ENCODE peak calls at places on chromosomes 4 and X, in nine cellular contexts. V is cardiac muscle cell; E is HCT116; N is fibroblast of pulmonary artery; L is psoas muscle; Y is CD4-positive, alpha-beta T cell; K is foreskin fibroblast; R is nephron progenitor cell; T is lower leg skin. D is an unnamed sample.

GRCh38 chrX:107684956-107685385 is 56.7 kb downstream of the PRPS1 start:
- DNase-seq in V (peak), E (no peak), N (peak), L (peak), Y (no peak), K (peak), R (no peak), T (peak), D (no peak)

GRCh38 chr4:145098675-145099037 is 545 bp downstream of the ABCE1 start:
- DNase-seq in V (peak), E (peak), N (peak), L (no peak), Y (no peak), K (peak), R (no peak), T (peak), D (no peak)

GRCh38 chrX:18895157-18895952 is 88.6 kb downstream of the PHKA2 start:
- DNase-seq in V (peak), E (no peak), N (peak), L (peak), Y (no peak), K (peak), R (no peak), T (no peak), D (no peak)

GRCh38 chr4:100581337-100581736 is 63.5 kb upstream of the EMCN start:
- DNase-seq in V (no peak), E (peak), N (peak), L (peak), Y (no peak), K (peak), R (no peak), T (peak), D (no peak)

GRCh38 chr4:7610841-7611240 is 176.1 kb upstream of the PSAPL1 start:
- DNase-seq in V (no peak), E (no peak), N (no peak), L (no peak), Y (no peak), K (no peak), R (no peak), T (no peak), D (no peak)

GRCh38 chr4:89640620-89641366 is 196.2 kb downstream of the SNCA start:
- DNase-seq in V (peak), E (peak), N (peak), L (no peak), Y (no peak), K (peak), R (peak), T (no peak), D (no peak)

GRCh38 chr4:121182296-121182695 is 18.2 kb upstream of the TNIP3 start:
- DNase-seq in V (peak), E (no peak), N (peak), L (no peak), Y (no peak), K (peak), R (no peak), T (no peak), D (no peak)

GRCh38 chr4:186201535-186202230 is 10.3 kb downstream of the CYP4V2 start:
- DNase-seq in V (peak), E (peak), N (peak), L (no peak), Y (peak), K (peak), R (peak), T (no peak), D (peak)

GRCh38 chr4:173242466-173243250 is 74.0 kb downstream of the GALNT7 start:
- DNase-seq in V (no peak), E (no peak), N (no peak), L (no peak), Y (no peak), K (peak), R (no peak), T (no peak), D (no peak)

GRCh38 chr4:40275065-40275464 is 60.1 kb upstream of the CHRNA9 start:
- DNase-seq in V (no peak), E (no peak), N (no peak), L (no peak), Y (no peak), K (no peak), R (no peak), T (no peak), D (no peak)

GRCh38 chrX:109638158-109638557 is 13.2 kb upstream of the KCNE5 start:
- DNase-seq in V (no peak), E (no peak), N (no peak), L (no peak), Y (no peak), K (no peak), R (no peak), T (no peak), D (no peak)

GRCh38 chrX:134840370-134840769 is 150.4 kb upstream of the SMIM10 start:
- DNase-seq in V (no peak), E (no peak), N (no peak), L (no peak), Y (no peak), K (no peak), R (no peak), T (no peak), D (no peak)

GRCh38 chr4:72397314-72397713 is 171.7 kb downstream of the ADAMTS3 start:
- DNase-seq in V (peak), E (no peak), N (peak), L (no peak), Y (no peak), K (no peak), R (no peak), T (no peak), D (no peak)

GRCh38 chr4:145679991-145680455 is at the start of gene C4orf51:
- DNase-seq in V (peak), E (no peak), N (peak), L (no peak), Y (no peak), K (peak), R (no peak), T (no peak), D (no peak)

GRCh38 chrX:110359273-110359672 is 625 bp downstream of the RTL9 start:
- DNase-seq in V (peak), E (no peak), N (no peak), L (no peak), Y (no peak), K (peak), R (no peak), T (no peak), D (no peak)

GRCh38 chr4:42555828-42556227 is 101.1 kb downstream of the ATP8A1 start:
- DNase-seq in V (peak), E (no peak), N (peak), L (no peak), Y (no peak), K (peak), R (no peak), T (no peak), D (no peak)

GRCh38 chrX:71867680-71868079 is 43.0 kb upstream of the NHSL2 start:
- DNase-seq in V (no peak), E (no peak), N (no peak), L (no peak), Y (no peak), K (no peak), R (no peak), T (no peak), D (no peak)

GRCh38 chrX:46805270-46805669 is 31.6 kb upstream of the RP2 start:
- DNase-seq in V (no peak), E (no peak), N (no peak), L (no peak), Y (no peak), K (no peak), R (no peak), T (no peak), D (no peak)

GRCh38 chr4:181688416-181688815 is 554.8 kb upstream of the TENM3 start:
- DNase-seq in V (peak), E (no peak), N (no peak), L (no peak), Y (no peak), K (peak), R (no peak), T (no peak), D (no peak)

GRCh38 chr4:181693517-181693916 is 549.7 kb upstream of the TENM3 start:
- DNase-seq in V (no peak), E (no peak), N (no peak), L (no peak), Y (no peak), K (no peak), R (no peak), T (no peak), D (no peak)

GRCh38 chr4:181688886-181689285 is 554.3 kb upstream of the TENM3 start:
- DNase-seq in V (peak), E (no peak), N (no peak), L (no peak), Y (no peak), K (no peak), R (no peak), T (no peak), D (no peak)

GRCh38 chr4:181692965-181693364 is 550.2 kb upstream of the TENM3 start:
- DNase-seq in V (no peak), E (no peak), N (no peak), L (no peak), Y (no peak), K (no peak), R (no peak), T (no peak), D (no peak)

GRCh38 chr4:181690498-181690897 is 552.7 kb upstream of the TENM3 start:
- DNase-seq in V (no peak), E (no peak), N (no peak), L (no peak), Y (no peak), K (no peak), R (no peak), T (no peak), D (no peak)
- TF ChIP-seq CTCF in V (no peak), E (no peak), N (no peak), L (no peak), Y (no peak), K (no peak), R (no peak), T (no peak), D (no peak)

GRCh38 chr4:110347805-110348204 is 128.2 kb upstream of the ENPEP start:
- DNase-seq in V (no peak), E (no peak), N (no peak), L (no peak), Y (no peak), K (no peak), R (no peak), T (no peak), D (no peak)

GRCh38 chr4:110348711-110349383 is 127.1 kb upstream of the ENPEP start:
- DNase-seq in V (no peak), E (no peak), N (no peak), L (no peak), Y (no peak), K (no peak), R (no peak), T (no peak), D (no peak)

GRCh38 chr4:110344165-110344564 is 131.8 kb upstream of the ENPEP start:
- DNase-seq in V (peak), E (peak), N (peak), L (no peak), Y (no peak), K (peak), R (no peak), T (no peak), D (no peak)
- TF ChIP-seq CTCF in V (peak), E (peak), N (peak), L (peak), Y (no peak), K (peak), R (peak), T (no peak), D (no peak)

DNA sequence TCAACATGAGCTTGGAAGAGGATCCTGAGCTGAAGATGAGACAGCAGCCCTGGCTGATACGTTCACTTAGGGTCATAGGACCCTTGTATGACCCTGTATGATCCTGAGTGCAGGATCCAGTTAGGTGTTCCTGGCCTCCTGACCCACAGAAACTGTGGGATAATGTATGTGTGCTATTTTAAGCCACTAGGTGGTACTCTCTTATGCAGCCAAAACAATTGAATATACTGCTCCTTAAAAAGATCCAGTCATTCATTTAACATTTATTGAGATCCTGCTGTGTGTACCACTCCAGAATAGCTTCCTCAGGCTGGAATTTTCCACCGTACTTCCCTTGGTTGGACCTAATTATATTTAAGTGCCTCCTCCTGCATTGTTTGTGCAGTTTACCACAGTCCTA is 167.1 kb downstream of the AMELX start:
- DNase-seq in V (no peak), E (no peak), N (no peak), L (no peak), Y (no peak), K (no peak), R (no peak), T (no peak), D (no peak)
- TF ChIP-seq CTCF in V (peak), E (peak), N (peak), L (no peak), Y (no peak), K (no peak), R (no peak), T (no peak), D (no peak)

GRCh38 chr4:102871772-102872171 is 3.0 kb downstream of the CISD2 start:
- DNase-seq in V (no peak), E (no peak), N (no peak), L (no peak), Y (no peak), K (no peak), R (no peak), T (no peak), D (no peak)

GRCh38 chr4:102867278-102868152 is 1.3 kb upstream of the CISD2 start:
- DNase-seq in V (no peak), E (no peak), N (no peak), L (no peak), Y (no peak), K (no peak), R (no peak), T (no peak), D (no peak)

GRCh38 chr4:102869569-102870227 is 906 bp downstream of the CISD2 start:
- DNase-seq in V (no peak), E (no peak), N (no peak), L (no peak), Y (no peak), K (no peak), R (no peak), T (no peak), D (no peak)

GRCh38 chr4:102868153-102868781 is 525 bp upstream of the CISD2 start:
- DNase-seq in V (no peak), E (no peak), N (no peak), L (peak), Y (peak), K (no peak), R (peak), T (peak), D (no peak)

DNA sequence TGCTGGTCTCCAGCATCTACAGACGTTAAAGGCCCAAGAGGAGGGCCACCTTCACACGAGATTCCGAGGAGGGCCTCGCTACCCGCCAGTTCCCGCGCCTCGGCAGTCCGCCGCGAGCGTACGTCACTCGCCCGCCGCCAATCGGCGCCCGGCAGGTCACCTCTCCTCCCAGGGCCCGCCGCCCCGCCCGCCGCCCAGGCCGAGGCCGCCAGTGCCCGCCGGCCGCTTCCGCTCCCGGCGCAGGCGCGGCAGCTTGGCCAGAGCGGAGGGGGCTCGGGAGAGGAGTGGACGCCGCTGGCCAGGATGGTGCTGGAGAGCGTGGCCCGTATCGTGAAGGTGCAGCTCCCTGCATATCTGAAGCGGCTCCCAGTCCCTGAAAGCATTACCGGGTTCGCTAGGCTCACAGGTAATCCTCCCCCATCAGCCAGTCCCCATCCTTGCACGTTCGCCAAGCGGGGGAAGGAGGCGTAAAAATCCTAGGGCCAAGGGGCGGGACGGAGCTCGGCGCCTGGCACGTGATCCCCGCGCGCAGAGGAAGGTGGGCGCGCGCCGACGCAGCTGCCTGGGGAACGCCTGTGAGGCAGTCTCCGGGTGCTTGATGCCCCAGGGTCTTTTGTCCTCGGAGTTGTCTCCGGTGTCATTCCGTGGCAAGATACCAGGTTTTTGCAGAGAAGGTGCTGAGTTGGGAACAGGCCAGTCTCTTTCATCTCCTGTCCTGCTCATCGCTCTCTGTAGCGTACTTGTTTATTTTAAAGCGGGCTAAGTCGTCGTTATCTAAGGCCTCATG is at the start of gene CISD2:
- DNase-seq in V (peak), E (peak), N (peak), L (peak), Y (peak), K (peak), R (peak), T (peak), D (peak)
- TF ChIP-seq CTCF in V (no peak), E (no peak), N (no peak), L (no peak), Y (no peak), K (no peak), R (no peak), T (no peak), D (no peak)

GRCh38 chr4:106142616-106143015 is 173.4 kb downstream of the TBCK start:
- DNase-seq in V (no peak), E (no peak), N (no peak), L (no peak), Y (no peak), K (no peak), R (no peak), T (no peak), D (no peak)

GRCh38 chr4:106136777-106137331 is 179.2 kb downstream of the TBCK start:
- DNase-seq in V (no peak), E (no peak), N (no peak), L (no peak), Y (no peak), K (no peak), R (no peak), T (no peak), D (no peak)

GRCh38 chr4:106140601-106141000 is 175.4 kb downstream of the TBCK start:
- DNase-seq in V (no peak), E (no peak), N (no peak), L (no peak), Y (no peak), K (no peak), R (no peak), T (no peak), D (no peak)
- TF ChIP-seq CTCF in V (no peak), E (no peak), N (no peak), L (no peak), Y (no peak), K (no peak), R (no peak), T (no peak), D (no peak)